ENCODE peak calls at places on chromosomes 4 and X, in nine cellular contexts. One of them, this sample, is unnamed.
A peak's percentile ranks its signal among the peaks of the same experiment; 100 is the strongest.

GRCh38 chr4:41763741-41764140 is 15.2 kb upstream of the PHOX2B start:
- DNase-seq in right lobe of liver: no peak
- DNase-seq in breast epithelium: no peak
- DNase-seq in adrenal gland: no peak
- DNase-seq in IMR-90: no peak
- DNase-seq in body of pancreas: no peak
- DNase-seq in suprapubic skin: no peak
- DNase-seq in ovary: no peak
- DNase-seq in lower leg skin: no peak
- DNase-seq in this sample: no peak

GRCh38 chrX:104098151-104098808 is 14.0 kb upstream of the ZCCHC18 start:
- DNase-seq in right lobe of liver: no peak
- DNase-seq in breast epithelium: peak; percentile 26
- DNase-seq in adrenal gland: peak; percentile 47
- DNase-seq in IMR-90: peak; percentile 77
- DNase-seq in body of pancreas: peak; percentile 56
- DNase-seq in suprapubic skin: no peak
- DNase-seq in ovary: peak; percentile 57
- DNase-seq in lower leg skin: no peak
- DNase-seq in this sample: no peak

GRCh38 chr4:25085621-25086020 is 54.9 kb upstream of the LGI2 start:
- DNase-seq in right lobe of liver: no peak
- DNase-seq in breast epithelium: no peak
- DNase-seq in adrenal gland: no peak
- DNase-seq in IMR-90: no peak
- DNase-seq in body of pancreas: peak; percentile 17
- DNase-seq in suprapubic skin: no peak
- DNase-seq in ovary: no peak
- DNase-seq in lower leg skin: no peak
- DNase-seq in this sample: no peak

GRCh38 chr4:172125438-172125837 is 312.2 kb downstream of the GALNTL6 start:
- DNase-seq in right lobe of liver: no peak
- DNase-seq in breast epithelium: no peak
- DNase-seq in adrenal gland: no peak
- DNase-seq in IMR-90: no peak
- DNase-seq in body of pancreas: no peak
- DNase-seq in suprapubic skin: no peak
- DNase-seq in ovary: no peak
- DNase-seq in lower leg skin: no peak
- DNase-seq in this sample: no peak

GRCh38 chr4:168848112-168848511 is 161.9 kb downstream of the CBR4 start:
- DNase-seq in right lobe of liver: peak; percentile 30
- DNase-seq in breast epithelium: no peak
- DNase-seq in adrenal gland: peak; percentile 50
- DNase-seq in IMR-90: no peak
- DNase-seq in body of pancreas: no peak
- DNase-seq in suprapubic skin: no peak
- DNase-seq in ovary: peak; percentile 45
- DNase-seq in lower leg skin: no peak
- DNase-seq in this sample: no peak

GRCh38 chrX:42094208-42094607 is 170.9 kb upstream of the CASK start:
- DNase-seq in right lobe of liver: no peak
- DNase-seq in breast epithelium: no peak
- DNase-seq in adrenal gland: no peak
- DNase-seq in IMR-90: peak; percentile 7
- DNase-seq in body of pancreas: no peak
- DNase-seq in suprapubic skin: no peak
- DNase-seq in ovary: no peak
- DNase-seq in lower leg skin: no peak
- DNase-seq in this sample: no peak

GRCh38 chrX:15465896-15466651 is 27.1 kb downstream of the PIR start:
- DNase-seq in right lobe of liver: no peak
- DNase-seq in breast epithelium: no peak
- DNase-seq in adrenal gland: no peak
- DNase-seq in IMR-90: peak; percentile 7
- DNase-seq in body of pancreas: no peak
- DNase-seq in suprapubic skin: no peak
- DNase-seq in ovary: peak; percentile 32
- DNase-seq in lower leg skin: no peak
- DNase-seq in this sample: no peak

GRCh38 chrX:50436797-50437196 is 33.8 kb downstream of the DGKK start:
- DNase-seq in right lobe of liver: no peak
- DNase-seq in breast epithelium: no peak
- DNase-seq in adrenal gland: no peak
- DNase-seq in IMR-90: no peak
- DNase-seq in body of pancreas: no peak
- DNase-seq in suprapubic skin: no peak
- DNase-seq in ovary: no peak
- DNase-seq in lower leg skin: no peak
- DNase-seq in this sample: no peak

GRCh38 chr4:88040707-88041106 is 33.3 kb downstream of the PKD2 start:
- DNase-seq in right lobe of liver: no peak
- DNase-seq in breast epithelium: no peak
- DNase-seq in adrenal gland: no peak
- DNase-seq in IMR-90: no peak
- DNase-seq in body of pancreas: no peak
- DNase-seq in suprapubic skin: no peak
- DNase-seq in ovary: no peak
- DNase-seq in lower leg skin: no peak
- DNase-seq in this sample: no peak

GRCh38 chr4:24713604-24714003 is 81.8 kb upstream of the SOD3 start:
- DNase-seq in right lobe of liver: no peak
- DNase-seq in breast epithelium: no peak
- DNase-seq in adrenal gland: no peak
- DNase-seq in IMR-90: no peak
- DNase-seq in body of pancreas: no peak
- DNase-seq in suprapubic skin: no peak
- DNase-seq in ovary: no peak
- DNase-seq in lower leg skin: no peak
- DNase-seq in this sample: no peak

GRCh38 chr4:47836655-47837581 is 949 bp downstream of the CORIN start:
- DNase-seq in right lobe of liver: peak; percentile 87
- DNase-seq in breast epithelium: peak; percentile 56
- DNase-seq in adrenal gland: peak; percentile 70
- DNase-seq in IMR-90: peak; percentile 84
- DNase-seq in body of pancreas: peak; percentile 79
- DNase-seq in suprapubic skin: peak; percentile 91
- DNase-seq in ovary: peak; percentile 64
- DNase-seq in lower leg skin: peak; percentile 96
- DNase-seq in this sample: peak; percentile 85

GRCh38 chr4:72969957-72970356 is 99.6 kb downstream of the COX18 start:
- DNase-seq in right lobe of liver: no peak
- DNase-seq in breast epithelium: no peak
- DNase-seq in adrenal gland: no peak
- DNase-seq in IMR-90: peak; percentile 9
- DNase-seq in body of pancreas: no peak
- DNase-seq in suprapubic skin: no peak
- DNase-seq in ovary: peak; percentile 15
- DNase-seq in lower leg skin: no peak
- DNase-seq in this sample: peak; percentile 31

GRCh38 chr4:184879251-184879650 is 53.5 kb upstream of the ACSL1 start:
- DNase-seq in right lobe of liver: no peak
- DNase-seq in breast epithelium: no peak
- DNase-seq in adrenal gland: no peak
- DNase-seq in IMR-90: no peak
- DNase-seq in body of pancreas: no peak
- DNase-seq in suprapubic skin: no peak
- DNase-seq in ovary: no peak
- DNase-seq in lower leg skin: no peak
- DNase-seq in this sample: no peak

GRCh38 chr4:77240469-77241066 is 83.6 kb downstream of the CCNG2 start:
- DNase-seq in right lobe of liver: peak; percentile 68
- DNase-seq in breast epithelium: no peak
- DNase-seq in adrenal gland: peak; percentile 57
- DNase-seq in IMR-90: peak; percentile 49
- DNase-seq in body of pancreas: peak; percentile 79
- DNase-seq in suprapubic skin: no peak
- DNase-seq in ovary: peak; percentile 18
- DNase-seq in lower leg skin: peak; percentile 85
- DNase-seq in this sample: peak; percentile 66

GRCh38 chrX:8183281-8183680 is 12.2 kb upstream of the VCX2 start:
- DNase-seq in right lobe of liver: no peak
- DNase-seq in breast epithelium: no peak
- DNase-seq in adrenal gland: no peak
- DNase-seq in IMR-90: no peak
- DNase-seq in body of pancreas: no peak
- DNase-seq in suprapubic skin: no peak
- DNase-seq in ovary: no peak
- DNase-seq in lower leg skin: no peak
- DNase-seq in this sample: no peak

GRCh38 chr4:94277539-94277938 is 65.1 kb downstream of the HPGDS start:
- DNase-seq in right lobe of liver: no peak
- DNase-seq in breast epithelium: no peak
- DNase-seq in adrenal gland: no peak
- DNase-seq in IMR-90: peak; percentile 66
- DNase-seq in body of pancreas: no peak
- DNase-seq in suprapubic skin: no peak
- DNase-seq in ovary: no peak
- DNase-seq in lower leg skin: no peak
- DNase-seq in this sample: no peak

GRCh38 chr4:2847297-2847871 is 3.7 kb downstream of the ADD1 start:
- DNase-seq in right lobe of liver: no peak
- DNase-seq in breast epithelium: no peak
- DNase-seq in adrenal gland: no peak
- DNase-seq in IMR-90: no peak
- DNase-seq in body of pancreas: no peak
- DNase-seq in suprapubic skin: no peak
- DNase-seq in ovary: no peak
- DNase-seq in lower leg skin: no peak
- DNase-seq in this sample: no peak

GRCh38 chr4:79050521-79050880 is 111.3 kb upstream of the PAQR3 start:
- DNase-seq in right lobe of liver: no peak
- DNase-seq in breast epithelium: no peak
- DNase-seq in adrenal gland: no peak
- DNase-seq in IMR-90: no peak
- DNase-seq in body of pancreas: no peak
- DNase-seq in suprapubic skin: no peak
- DNase-seq in ovary: no peak
- DNase-seq in lower leg skin: no peak
- DNase-seq in this sample: no peak

GRCh38 chr4:119659576-119659975 is 31.0 kb upstream of the PDE5A start:
- DNase-seq in right lobe of liver: no peak
- DNase-seq in breast epithelium: no peak
- DNase-seq in adrenal gland: no peak
- DNase-seq in IMR-90: peak; percentile 94
- DNase-seq in body of pancreas: no peak
- DNase-seq in suprapubic skin: no peak
- DNase-seq in ovary: no peak
- DNase-seq in lower leg skin: no peak
- DNase-seq in this sample: no peak

GRCh38 chrX:40145670-40146470 is 48.1 kb upstream of the BCOR start:
- DNase-seq in right lobe of liver: no peak
- DNase-seq in breast epithelium: no peak
- DNase-seq in adrenal gland: no peak
- DNase-seq in IMR-90: no peak
- DNase-seq in body of pancreas: no peak
- DNase-seq in suprapubic skin: no peak
- DNase-seq in ovary: no peak
- DNase-seq in lower leg skin: no peak
- DNase-seq in this sample: no peak
- H3K4me3 ChIP-seq in right lobe of liver: peak overlapping the region; percentile 46
- H3K4me3 ChIP-seq in breast epithelium: peak overlapping the region; percentile 46
- H3K4me3 ChIP-seq in adrenal gland: no peak overlapping the region
- H3K4me3 ChIP-seq in IMR-90: peak overlapping the region; percentile 46
- H3K4me3 ChIP-seq in body of pancreas: no peak overlapping the region
- H3K4me3 ChIP-seq in suprapubic skin: peak overlapping the region; percentile 59
- H3K4me3 ChIP-seq in ovary: peak overlapping the region; percentile 39
- H3K4me3 ChIP-seq in lower leg skin: peak overlapping the region; percentile 12
- H3K4me3 ChIP-seq in this sample: peak overlapping the region; percentile 39

GRCh38 chr4:99947190-99947578 is 766 bp upstream of the DNAJB14 start:
- DNase-seq in right lobe of liver: no peak
- DNase-seq in breast epithelium: no peak
- DNase-seq in adrenal gland: no peak
- DNase-seq in IMR-90: no peak
- DNase-seq in body of pancreas: no peak
- DNase-seq in suprapubic skin: no peak
- DNase-seq in ovary: no peak
- DNase-seq in lower leg skin: no peak
- DNase-seq in this sample: no peak
- TF ChIP-seq POLR2A in right lobe of liver: no peak
- TF ChIP-seq POLR2A in breast epithelium: no peak
- TF ChIP-seq POLR2A in adrenal gland: no peak
- TF ChIP-seq POLR2A in IMR-90: no peak
- TF ChIP-seq POLR2A in body of pancreas: no peak
- TF ChIP-seq POLR2A in suprapubic skin: no peak
- TF ChIP-seq POLR2A in ovary: no peak
- TF ChIP-seq POLR2A in lower leg skin: no peak
- TF ChIP-seq POLR2A in this sample: no peak

GRCh38 chr4:71634364-71634763 is 149.5 kb downstream of the GC start:
- DNase-seq in right lobe of liver: no peak
- DNase-seq in breast epithelium: no peak
- DNase-seq in adrenal gland: no peak
- DNase-seq in IMR-90: no peak
- DNase-seq in body of pancreas: no peak
- DNase-seq in suprapubic skin: no peak
- DNase-seq in ovary: no peak
- DNase-seq in lower leg skin: no peak
- DNase-seq in this sample: no peak
- H3K4me3 ChIP-seq in right lobe of liver: no peak overlapping the region
- H3K4me3 ChIP-seq in breast epithelium: no peak overlapping the region
- H3K4me3 ChIP-seq in adrenal gland: no peak overlapping the region
- H3K4me3 ChIP-seq in IMR-90: no peak overlapping the region
- H3K4me3 ChIP-seq in body of pancreas: no peak overlapping the region
- H3K4me3 ChIP-seq in suprapubic skin: no peak overlapping the region
- H3K4me3 ChIP-seq in ovary: no peak overlapping the region
- H3K4me3 ChIP-seq in lower leg skin: no peak overlapping the region
- H3K4me3 ChIP-seq in this sample: no peak overlapping the region

GRCh38 chr4:38818441-38818976 is 13.9 kb upstream of the TLR1 start:
- DNase-seq in right lobe of liver: no peak
- DNase-seq in breast epithelium: peak; percentile 80
- DNase-seq in adrenal gland: no peak
- DNase-seq in IMR-90: no peak
- DNase-seq in body of pancreas: no peak
- DNase-seq in suprapubic skin: no peak
- DNase-seq in ovary: no peak
- DNase-seq in lower leg skin: no peak
- DNase-seq in this sample: no peak

GRCh38 chr4:38819569-38819968 is 15.0 kb upstream of the TLR1 start:
- DNase-seq in right lobe of liver: no peak
- DNase-seq in breast epithelium: no peak
- DNase-seq in adrenal gland: no peak
- DNase-seq in IMR-90: peak; percentile 73
- DNase-seq in body of pancreas: no peak
- DNase-seq in suprapubic skin: no peak
- DNase-seq in ovary: no peak
- DNase-seq in lower leg skin: no peak
- DNase-seq in this sample: no peak

GRCh38 chr4:38822748-38823303 is 18.2 kb upstream of the TLR1 start:
- DNase-seq in right lobe of liver: no peak
- DNase-seq in breast epithelium: no peak
- DNase-seq in adrenal gland: no peak
- DNase-seq in IMR-90: no peak
- DNase-seq in body of pancreas: no peak
- DNase-seq in suprapubic skin: no peak
- DNase-seq in ovary: no peak
- DNase-seq in lower leg skin: no peak
- DNase-seq in this sample: no peak

GRCh38 chr4:38821739-38822138 is 17.1 kb upstream of the TLR1 start:
- DNase-seq in right lobe of liver: no peak
- DNase-seq in breast epithelium: no peak
- DNase-seq in adrenal gland: no peak
- DNase-seq in IMR-90: peak; percentile 61
- DNase-seq in body of pancreas: no peak
- DNase-seq in suprapubic skin: no peak
- DNase-seq in ovary: no peak
- DNase-seq in lower leg skin: no peak
- DNase-seq in this sample: no peak

GRCh38 chr4:38820329-38821061 is 15.9 kb upstream of the TLR1 start:
- DNase-seq in right lobe of liver: no peak
- DNase-seq in breast epithelium: no peak
- DNase-seq in adrenal gland: no peak
- DNase-seq in IMR-90: no peak
- DNase-seq in body of pancreas: no peak
- DNase-seq in suprapubic skin: no peak
- DNase-seq in ovary: no peak
- DNase-seq in lower leg skin: no peak
- DNase-seq in this sample: no peak
- TF ChIP-seq POLR2A in right lobe of liver: no peak
- TF ChIP-seq POLR2A in breast epithelium: no peak
- TF ChIP-seq POLR2A in adrenal gland: no peak
- TF ChIP-seq POLR2A in IMR-90: no peak
- TF ChIP-seq POLR2A in body of pancreas: no peak
- TF ChIP-seq POLR2A in suprapubic skin: no peak
- TF ChIP-seq POLR2A in ovary: no peak
- TF ChIP-seq POLR2A in lower leg skin: no peak
- TF ChIP-seq POLR2A in this sample: no peak

This sample was measured in heart left ventricle.